ENCODE peak calls at places on chromosome X, in five cellular contexts. W is SK-N-SH, I is K562, Z is HepG2, T is H1. H is an unnamed sample.

GRCh38 chrX:34903316-34903715 is 39.3 kb upstream of the FAM47B start:
- DNase-seq in Z (no peak), I (no peak), T (no peak), W (no peak), H (no peak)

GRCh38 chrX:15143050-15143824 is 126.6 kb downstream of the ASB9 start:
- DNase-seq in I (peak), Z (peak), W (peak), T (peak), H (no peak)

GRCh38 chrX:13077168-13077567 is 32.7 kb upstream of the FAM9C start:
- DNase-seq in T (no peak), Z (no peak), I (no peak), W (no peak), H (peak)

GRCh38 chrX:104806346-104806745 is 240.3 kb downstream of the IL1RAPL2 start:
- DNase-seq in Z (no peak), T (no peak), W (no peak), I (no peak), H (no peak)

GRCh38 chrX:132795211-132795610 is 163.2 kb downstream of the HS6ST2 start:
- DNase-seq in Z (no peak), W (no peak), I (no peak), T (no peak), H (no peak)

GRCh38 chrX:149302705-149303104 is 202.4 kb downstream of the IDS start:
- DNase-seq in W (no peak), I (no peak), T (no peak), Z (no peak), H (no peak)

GRCh38 chrX:85964744-85965143 is 82.6 kb downstream of the CHM start:
- DNase-seq in Z (no peak), T (no peak), I (no peak), W (no peak), H (no peak)

GRCh38 chrX:8323356-8323755 is 141.3 kb upstream of the VCX3B start:
- DNase-seq in Z (no peak), W (no peak), I (no peak), T (peak), H (peak)

GRCh38 chrX:12777670-12778069 is 13.5 kb upstream of the PRPS2 start:
- DNase-seq in T (no peak), Z (no peak), I (no peak), W (no peak), H (no peak)

GRCh38 chrX:140733766-140734342 is 24.3 kb downstream of the LINC00632 start:
- DNase-seq in I (peak), W (peak), Z (peak), T (no peak), H (peak)

GRCh38 chrX:47831788-47832187 is 4.9 kb upstream of the ZNF81 start:
- DNase-seq in W (peak), T (peak), I (peak), Z (peak), H (peak)

GRCh38 chrX:19129694-19130093 is 7.4 kb upstream of the ADGRG2 start:
- DNase-seq in I (peak), W (no peak), Z (no peak), T (no peak), H (no peak)

GRCh38 chrX:49992809-49993208 is 70.4 kb downstream of the CLCN5 start:
- DNase-seq in Z (no peak), I (no peak), W (no peak), T (no peak), H (no peak)

GRCh38 chrX:56728752-56729151 is 291 bp upstream of the NBDY start:
- DNase-seq in I (no peak), W (no peak), Z (no peak), T (no peak), H (no peak)

GRCh38 chrX:15507005-15507404 is 6.4 kb downstream of the BMX start:
- DNase-seq in T (no peak), Z (no peak), W (no peak), I (no peak), H (no peak)

GRCh38 chrX:115898382-115899001 is 272.1 kb upstream of the AGTR2 start:
- DNase-seq in T (peak), W (peak), I (peak), Z (peak), H (peak)
- TF ChIP-seq GABPA in T (no peak), W (no peak), I (no peak), Z (no peak), H (no peak)

DNA sequence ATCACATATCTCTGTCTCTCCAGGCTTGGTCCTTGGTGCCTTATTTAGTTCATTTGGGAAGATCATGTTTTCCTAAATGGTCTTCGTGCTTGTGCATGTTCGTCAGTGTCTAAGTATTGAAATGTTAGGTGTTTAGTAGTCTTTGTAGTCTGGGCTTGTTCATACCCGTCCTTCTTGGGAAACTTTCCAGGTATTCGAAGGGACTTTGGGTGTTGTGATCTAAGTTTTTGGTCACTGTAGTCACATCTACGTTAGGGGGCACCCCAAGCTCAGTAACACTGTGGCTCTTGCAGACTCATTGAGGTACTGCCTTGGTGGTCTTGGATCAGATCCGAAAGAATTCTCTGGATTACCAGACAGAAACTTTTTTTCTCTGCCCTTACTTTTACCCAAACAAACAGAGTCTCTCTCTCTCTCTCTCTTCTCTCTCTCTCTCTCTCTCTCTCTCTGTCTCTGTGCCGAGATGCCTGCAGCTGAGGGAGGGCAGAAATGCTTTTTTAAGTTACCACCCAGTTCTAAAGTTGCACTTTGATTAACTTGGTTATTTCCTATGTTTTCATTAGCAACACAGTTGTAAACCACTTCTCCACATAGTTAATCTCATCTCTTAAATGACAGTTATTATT is 67.6 kb upstream of the SLC7A3 start:
- DNase-seq in W (no peak), Z (peak), I (no peak), T (peak), H (no peak)
- TF ChIP-seq GABPA in W (no peak), Z (no peak), I (no peak), T (no peak), H (no peak)

GRCh38 chrX:154084449-154085300 is 12.8 kb downstream of the MECP2 start:
- DNase-seq in W (no peak), T (no peak), Z (no peak), I (no peak), H (no peak)

GRCh38 chrX:154082396-154083133 is 15.0 kb downstream of the MECP2 start:
- DNase-seq in I (no peak), Z (no peak), T (no peak), W (no peak), H (no peak)

DNA sequence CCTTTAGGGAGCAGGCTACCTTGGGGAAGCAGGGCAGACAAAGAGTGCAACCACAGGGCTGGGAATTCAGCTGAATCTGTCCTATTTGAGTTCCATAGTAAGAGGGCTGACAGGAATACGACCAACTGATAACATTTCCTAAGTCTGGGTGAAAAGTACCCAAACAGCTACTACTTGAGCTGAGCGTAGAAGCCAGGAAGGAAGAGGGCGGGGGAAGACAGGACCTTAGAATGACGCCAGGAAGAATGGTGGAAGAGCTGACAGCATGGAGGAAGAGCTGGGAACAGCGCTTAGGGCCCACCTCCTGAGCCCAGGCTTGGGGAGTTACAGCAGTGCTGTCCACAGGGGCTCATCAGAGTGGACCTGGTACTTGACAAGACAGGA is 14.4 kb downstream of the MECP2 start:
- DNase-seq in Z (no peak), T (no peak), W (no peak), I (no peak), H (no peak)
- TF ChIP-seq GABPA in Z (no peak), T (no peak), W (no peak), I (no peak), H (no peak)

DNA sequence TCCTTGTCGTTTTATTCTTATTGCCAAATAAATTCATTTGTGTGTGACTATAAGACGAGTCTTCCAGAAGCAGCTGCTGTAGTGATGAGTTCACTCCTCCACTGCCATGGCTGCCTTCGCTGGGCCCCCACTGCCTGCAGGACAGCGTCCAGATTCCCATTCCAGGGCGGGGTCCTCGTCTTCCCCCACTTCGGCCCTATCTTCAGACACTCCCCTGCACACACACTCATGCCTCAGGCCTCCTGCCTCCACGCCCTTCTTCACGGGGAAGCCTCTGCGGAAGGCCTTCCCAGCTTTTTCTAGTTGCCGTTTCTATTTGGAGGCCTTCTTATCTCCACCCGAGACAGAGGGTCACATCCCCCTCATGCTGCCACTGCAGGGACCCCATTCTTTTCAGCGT is 80.4 kb downstream of the SHROOM2 start:
- DNase-seq in I (no peak), W (no peak), Z (no peak), T (no peak), H (no peak)
- TF ChIP-seq GABPA in I (no peak), W (no peak), Z (no peak), T (no peak), H (no peak)

GRCh38 chrX:22323541-22323940 is 50.8 kb downstream of the CBLL2 start:
- DNase-seq in I (no peak), Z (no peak), W (no peak), T (no peak), H (no peak)
- TF ChIP-seq GABPA in I (no peak), Z (no peak), W (no peak), T (no peak), H (no peak)